ENCODE peak calls at places on chromosomes 5 and 9, in six cellular contexts. C is nephron progenitor cell; K is SHP77 treated with DMSO at 0.1 percent for 48 hours; L is tibial artery; S is NCI-H2107; Q is effector memory CD8-positive, alpha-beta T cell. F is an unnamed sample.

GRCh38 chr5:173591300-173591622 is 25.2 kb downstream of the BOD1 start:
- DNase-seq in K (no peak), Q (no peak), C (no peak), L (no peak), S (no peak), F (no peak)

GRCh38 chr9:40927260-40927631 is 201.2 kb downstream of the FOXD4L6 start:
- DNase-seq in C (no peak), L (no peak), S (no peak), Q (no peak), K (no peak), F (no peak)

GRCh38 chr5:1223278-1223670 is 1.9 kb upstream of the SLC6A18 start:
- DNase-seq in S (no peak), C (no peak), L (no peak), K (no peak), Q (no peak), F (no peak)

GRCh38 chr9:92948632-92949031 is 1.3 kb downstream of the FGD3 start:
- DNase-seq in S (no peak), C (no peak), L (no peak), Q (no peak), K (no peak), F (no peak)

GRCh38 chr5:112878760-112879159 is 17.7 kb downstream of the SRP19 start:
- DNase-seq in Q (peak; percentile 11), L (no peak), C (no peak), K (no peak), S (no peak), F (no peak)

GRCh38 chr9:79432485-79432884 is 139.3 kb upstream of the TLE4 start:
- DNase-seq in S (no peak), K (no peak), C (no peak), L (no peak), Q (no peak), F (no peak)

GRCh38 chr5:863244-863805 is 12.5 kb upstream of the ZDHHC11 start:
- DNase-seq in C (no peak), S (no peak), Q (no peak), K (no peak), L (no peak), F (no peak)

GRCh38 chr9:135248111-135248510 is 160.6 kb downstream of the OLFM1 start:
- DNase-seq in K (no peak), Q (no peak), S (no peak), C (no peak), L (no peak), F (no peak)

GRCh38 chr9:134031071-134031470 is 5.8 kb downstream of the BRD3OS start:
- DNase-seq in Q (no peak), K (no peak), C (no peak), S (no peak), L (no peak), F (no peak)

GRCh38 chr5:64625678-64626077 is 64.6 kb upstream of the SHISAL2B start:
- DNase-seq in K (no peak), Q (no peak), C (no peak), L (no peak), S (no peak), F (no peak)

GRCh38 chr9:81819859-81820546 is 108.2 kb upstream of the SPATA31D4 start:
- DNase-seq in S (no peak), L (no peak), C (no peak), Q (no peak), K (no peak), F (no peak)

GRCh38 chr5:51386916-51387853 is 3.9 kb downstream of the ISL1 start:
- DNase-seq in S (no peak), Q (no peak), L (no peak), C (peak; percentile 33), K (no peak), F (no peak)

GRCh38 chr9:69249337-69249736 is 75.3 kb downstream of the TJP2 start:
- DNase-seq in K (no peak), L (no peak), Q (no peak), C (no peak), S (no peak), F (peak; percentile 37)

GRCh38 chr9:84154320-84154719 is 173.7 kb downstream of the RMI1 start:
- DNase-seq in K (no peak), Q (no peak), S (no peak), C (no peak), L (no peak), F (no peak)